ENCODE peak calls at places on chromosomes 11 and 22, in five cellular contexts. I is body of pancreas, C is prostate gland, V is tibial nerve, H is Peyer's patch. Z is an unnamed sample.

GRCh38 chr11:10623797-10624761 is 55.6 kb upstream of the LYVE1 start:
- DNase-seq in I (peak), H (no peak), V (no peak), C (no peak), Z (peak)

GRCh38 chr22:29782061-29782845 is 15.1 kb downstream of the UQCR10 start:
- DNase-seq in H (no peak), C (peak), V (no peak), I (peak), Z (no peak)

GRCh38 chr11:75260396-75260795 is 19.8 kb downstream of the TPBGL start:
- DNase-seq in V (no peak), H (no peak), C (no peak), I (no peak), Z (no peak)

GRCh38 chr22:27019827-27020226 is 362.4 kb downstream of the MIAT start:
- DNase-seq in C (no peak), I (no peak), H (no peak), V (no peak), Z (no peak)

GRCh38 chr22:45878901-45879551 is 97.9 kb downstream of the WNT7B start:
- DNase-seq in H (no peak), I (no peak), V (no peak), C (no peak), Z (no peak)

GRCh38 chr11:97463891-97464290 is 1074.1 kb downstream of the JRKL start:
- DNase-seq in V (no peak), C (no peak), H (no peak), I (no peak), Z (no peak)

GRCh38 chr11:7575841-7576451 is 62.1 kb downstream of the PPFIBP2 start:
- DNase-seq in H (no peak), V (no peak), I (peak), C (peak), Z (no peak)

GRCh38 chr22:17119481-17120202 is 1.5 kb downstream of the TMEM121B start:
- DNase-seq in H (no peak), V (no peak), I (peak), C (no peak), Z (no peak)

GRCh38 chr11:130625907-130626306 is 177.5 kb downstream of the ADAMTS15 start:
- DNase-seq in C (no peak), V (no peak), I (no peak), H (no peak), Z (no peak)

GRCh38 chr11:74307409-74307808 is 4.0 kb downstream of the P4HA3 start:
- DNase-seq in H (no peak), I (peak), C (no peak), V (no peak), Z (no peak)

GRCh38 chr22:26975381-26975780 is 318.0 kb downstream of the MIAT start:
- DNase-seq in I (no peak), V (no peak), H (no peak), C (no peak), Z (no peak)

GRCh38 chr11:14554959-14555358 is 34.8 kb upstream of the PSMA1 start:
- DNase-seq in V (no peak), C (peak), H (peak), I (no peak), Z (no peak)

GRCh38 chr22:17734197-17734596 is 40.1 kb downstream of the BID start:
- DNase-seq in V (no peak), I (no peak), H (no peak), C (no peak), Z (no peak)

GRCh38 chr22:35154937-35155387 is 89.0 kb downstream of the ISX start:
- DNase-seq in H (no peak), I (peak), V (no peak), C (peak), Z (no peak)

GRCh38 chr11:15139101-15139770 is 24.5 kb downstream of the INSC start:
- DNase-seq in I (no peak), C (no peak), V (no peak), H (no peak), Z (no peak)

GRCh38 chr11:68383976-68384501 is 71.6 kb downstream of the LRP5 start:
- DNase-seq in C (peak), H (peak), I (peak), V (peak), Z (peak)

GRCh38 chr11:72813740-72814138 is 472 bp upstream of the ATG16L2 start:
- DNase-seq in V (peak), C (peak), H (peak), I (peak), Z (peak)

GRCh38 chr22:40276877-40277823 is 69.2 kb upstream of the ADSL start:
- DNase-seq in I (peak), V (no peak), C (no peak), H (no peak), Z (no peak)

GRCh38 chr11:130473795-130474377 is 25.4 kb downstream of the ADAMTS15 start:
- DNase-seq in I (no peak), V (no peak), H (no peak), C (no peak), Z (no peak)

GRCh38 chr11:6319001-6319878 is 1.1 kb downstream of the CAVIN3 start:
- DNase-seq in V (no peak), I (peak), H (no peak), C (no peak), Z (no peak)

GRCh38 chr22:17882162-17882561 is 107.9 kb upstream of the BID start:
- DNase-seq in V (no peak), H (no peak), I (no peak), C (no peak), Z (no peak)

GRCh38 chr11:119093951-119094815 is 7.5 kb downstream of the DPAGT1 start:
- DNase-seq in I (peak), H (peak), C (peak), V (peak), Z (no peak)

GRCh38 chr11:115316682-115317081 is 187.5 kb downstream of the CADM1 start:
- DNase-seq in I (no peak), V (no peak), H (no peak), C (no peak), Z (no peak)

GRCh38 chr22:46068908-46069481 is 81.3 kb upstream of the PPARA start:
- DNase-seq in V (peak), C (no peak), I (peak), H (no peak), Z (no peak)

GRCh38 chr11:116207349-116207748 is 565.4 kb downstream of the BUD13 start:
- DNase-seq in C (no peak), V (no peak), I (no peak), H (no peak), Z (no peak)

GRCh38 chr11:18408558-18409242 is 3.4 kb upstream of the LDHC start:
- DNase-seq in I (no peak), C (no peak), H (no peak), V (no peak), Z (no peak)
- TF ChIP-seq POLR2A in I (no peak), C (no peak), H (no peak), V (no peak), Z (no peak)

GRCh38 chr11:102318469-102318868 is 1.2 kb downstream of the BIRC3 start:
- DNase-seq in V (no peak), H (peak), C (no peak), I (no peak), Z (no peak)
- TF ChIP-seq POLR2A in V (no peak), H (peak), C (no peak), I (no peak), Z (no peak)

GRCh38 chr11:2314136-2314524 is 12.3 kb downstream of the TSPAN32 start:
- DNase-seq in C (no peak), H (no peak), I (no peak), V (no peak), Z (no peak)

GRCh38 chr11:2311456-2312201 is 9.8 kb downstream of the TSPAN32 start:
- DNase-seq in C (no peak), I (no peak), V (no peak), H (no peak), Z (no peak)

GRCh38 chr11:2313051-2313951 is 11.5 kb downstream of the TSPAN32 start:
- DNase-seq in H (no peak), I (no peak), V (no peak), C (no peak), Z (no peak)

GRCh38 chr11:2310786-2311455 is 9.1 kb downstream of the TSPAN32 start:
- DNase-seq in C (no peak), H (no peak), I (no peak), V (no peak), Z (no peak)

DNA sequence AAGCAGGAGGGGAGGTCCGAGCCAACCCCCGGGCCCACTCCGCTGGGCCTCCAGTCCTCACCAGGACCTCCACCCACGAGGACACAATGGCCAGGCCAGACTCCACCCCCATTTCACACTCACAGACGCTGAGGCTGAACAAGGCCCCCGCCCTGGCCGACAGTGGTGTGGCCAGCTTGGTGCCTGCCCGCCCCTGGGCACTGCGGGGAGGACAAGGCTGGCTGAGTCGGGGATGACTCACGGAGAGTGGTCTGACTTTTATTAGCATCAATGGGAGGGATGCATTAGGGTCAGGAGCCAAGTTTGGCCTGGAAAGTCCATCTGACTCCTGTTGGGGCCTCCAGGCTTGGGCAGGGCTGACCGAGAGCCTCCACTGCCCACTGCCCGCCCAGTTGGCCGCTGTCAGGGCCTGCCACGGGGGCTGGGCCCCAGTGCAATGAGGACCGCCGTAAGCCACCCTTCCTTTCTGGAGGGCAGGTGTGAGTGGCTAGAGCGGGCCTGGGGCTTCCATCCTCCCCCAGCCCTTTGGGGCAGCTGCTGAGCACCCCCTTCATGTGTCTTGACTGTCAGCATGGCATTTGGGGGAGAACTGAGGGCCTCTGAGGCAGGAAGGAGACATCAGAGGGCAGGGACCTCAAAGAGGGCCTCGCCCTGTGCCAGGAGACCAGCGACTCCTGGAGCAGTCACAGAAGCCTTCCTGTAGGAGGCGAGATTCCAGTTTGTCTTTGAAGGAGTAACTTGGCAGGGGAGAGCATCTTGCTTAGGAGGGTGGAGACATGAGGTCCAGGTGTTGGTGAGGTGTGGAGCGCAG is 10.6 kb downstream of the TSPAN32 start:
- DNase-seq in H (no peak), C (no peak), I (no peak), V (no peak), Z (peak)
- TF ChIP-seq POLR2A in H (no peak), C (no peak), I (no peak), V (no peak), Z (no peak)

GRCh38 chr11:29669336-29669735 is 347.5 kb downstream of the KCNA4 start:
- DNase-seq in H (no peak), V (no peak), C (no peak), I (no peak), Z (no peak)
- TF ChIP-seq POLR2A in H (no peak), V (no peak), C (no peak), I (no peak), Z (no peak)

GRCh38 chr11:102869354-102869753 is 5.4 kb downstream of the MMP12 start:
- DNase-seq in I (no peak), V (no peak), H (no peak), C (no peak), Z (no peak)

GRCh38 chr11:102879801-102880200 is 5.0 kb upstream of the MMP12 start:
- DNase-seq in H (no peak), C (no peak), V (no peak), I (no peak), Z (no peak)

GRCh38 chr11:102878595-102878994 is 3.8 kb upstream of the MMP12 start:
- DNase-seq in V (no peak), H (no peak), I (no peak), C (no peak), Z (no peak)

DNA sequence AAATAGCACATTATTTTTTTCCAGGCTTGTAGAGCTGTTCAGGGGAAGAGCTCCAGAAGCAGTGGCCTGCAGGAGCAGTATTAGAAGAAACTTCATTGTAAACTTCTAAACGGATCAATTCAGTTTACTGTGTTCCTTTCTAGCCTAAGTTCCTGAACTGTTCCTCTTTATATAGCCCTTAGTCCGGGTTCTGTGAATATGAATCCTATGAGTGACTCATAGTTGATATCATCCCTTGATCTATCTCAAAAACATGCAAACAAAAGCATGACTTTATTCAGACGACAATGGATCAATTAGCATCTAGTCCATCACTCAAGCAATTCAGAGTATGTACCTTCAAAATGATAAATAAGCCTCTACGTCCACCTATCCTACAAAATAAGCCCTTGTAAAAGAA is at the start of gene MMP12:
- DNase-seq in I (no peak), C (no peak), H (no peak), V (no peak), Z (no peak)
- TF ChIP-seq POLR2A in I (no peak), C (no peak), H (no peak), V (no peak), Z (no peak)

Z was measured in H54.